ENCODE peak calls at places on chromosomes 1 and 21, in nine cellular contexts. D is fibroblast of lung; A is neural progenitor cell; X is psoas muscle; Z is testis; L is lung; B is CD8-positive, alpha-beta T cell; T is upper lobe of right lung; W is iPS DF 6.9. J is an unnamed sample.

GRCh38 chr1:50595874-50596273 is 172.6 kb upstream of the DMRTA2 start:
- DNase-seq in T (no peak), L (no peak), D (no peak), W (no peak), B (no peak), X (no peak), A (no peak), Z (no peak), J (no peak)

GRCh38 chr1:50278352-50278878 is 144.8 kb downstream of the DMRTA2 start:
- DNase-seq in W (no peak), D (no peak), Z (no peak), X (no peak), A (no peak), B (no peak), T (no peak), L (no peak), J (no peak)

GRCh38 chr1:10544239-10544638 is 69.5 kb downstream of the PEX14 start:
- DNase-seq in T (no peak), A (no peak), Z (no peak), D (no peak), X (no peak), W (no peak), B (no peak), L (no peak), J (no peak)

GRCh38 chr1:62823556-62823955 is 39.6 kb downstream of the ATG4C start:
- DNase-seq in B (no peak), X (no peak), D (peak), A (no peak), Z (no peak), L (no peak), T (no peak), W (no peak), J (no peak)

GRCh38 chr1:27716262-27716895 is 9.4 kb upstream of the FAM76A start:
- DNase-seq in A (no peak), Z (no peak), X (no peak), D (no peak), T (no peak), W (no peak), B (no peak), L (no peak), J (no peak)

GRCh38 chr1:46072975-46073374 is 59.5 kb downstream of the PIK3R3 start:
- DNase-seq in L (no peak), T (no peak), A (no peak), D (peak), Z (no peak), B (no peak), W (no peak), X (no peak), J (no peak)

GRCh38 chr1:39646232-39647081 is 7.0 kb upstream of the HEYL start:
- DNase-seq in X (peak), D (no peak), L (no peak), A (peak), T (peak), Z (peak), W (no peak), B (no peak), J (peak)

GRCh38 chr1:9942939-9943807 is at the start of the genes LZIC and NMNAT1:
- DNase-seq in A (peak), B (peak), X (peak), D (peak), L (peak), T (peak), W (peak), Z (peak), J (peak)

GRCh38 chr1:25875856-25876692 is 566 bp upstream of the PAQR7 start:
- DNase-seq in A (peak), W (no peak), X (no peak), L (no peak), Z (peak), D (no peak), B (peak), T (peak), J (no peak)

GRCh38 chr1:27656157-27656893 is 15.7 kb downstream of the IFI6 start:
- DNase-seq in L (peak), B (no peak), X (peak), Z (peak), W (no peak), A (peak), D (peak), T (peak), J (peak)

GRCh38 chr1:76262591-76262990 is 188.0 kb downstream of the ST6GALNAC3 start:
- DNase-seq in T (no peak), W (no peak), B (no peak), L (no peak), D (no peak), X (no peak), A (no peak), Z (no peak), J (no peak)

GRCh38 chr1:2529776-2530500 is at the start of gene HES5:
- DNase-seq in D (no peak), T (no peak), X (no peak), Z (no peak), B (no peak), W (no peak), L (no peak), A (peak), J (no peak)

GRCh38 chr1:213466578-213466977 is 415.5 kb downstream of the RPS6KC1 start:
- DNase-seq in W (no peak), X (no peak), B (no peak), D (peak), L (no peak), T (no peak), Z (no peak), A (no peak), J (no peak)

GRCh38 chr1:167752219-167752985 is 30.6 kb downstream of the MPZL1 start:
- DNase-seq in D (peak), Z (no peak), B (no peak), T (no peak), X (no peak), L (no peak), W (no peak), A (no peak), J (no peak)

GRCh38 chr1:20114021-20114648 is 5.2 kb downstream of the PLA2G2D start:
- DNase-seq in X (no peak), L (no peak), T (peak), W (no peak), Z (no peak), D (no peak), A (no peak), B (no peak), J (no peak)

DNA sequence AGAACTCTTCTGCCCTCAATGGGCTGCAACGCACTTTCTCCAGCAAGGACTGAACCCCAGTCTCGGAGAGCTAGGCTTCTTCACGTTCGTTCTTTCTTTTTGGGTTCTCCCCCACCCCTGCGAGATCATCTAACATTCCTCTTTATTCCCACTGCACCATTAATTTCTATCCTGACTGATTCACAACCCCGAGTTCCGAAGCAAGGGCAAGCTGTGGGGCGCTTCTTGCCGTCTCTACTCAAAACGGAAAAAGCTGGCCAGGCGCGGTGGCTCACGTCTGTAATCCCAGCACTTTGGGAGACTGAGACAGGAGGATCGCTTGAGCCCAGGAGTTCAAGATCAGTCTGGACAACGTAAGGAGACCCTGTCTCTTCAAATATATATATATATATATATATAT is 37.4 kb upstream of the BTG2 start:
- DNase-seq in L (no peak), T (no peak), W (no peak), D (no peak), X (no peak), A (no peak), B (no peak), Z (no peak), J (no peak)
- H3K27ac ChIP-seq in L (peak), T (peak), W (no peak), D (no peak), X (peak), A (no peak), B (peak), Z (peak), J (peak)

DNA sequence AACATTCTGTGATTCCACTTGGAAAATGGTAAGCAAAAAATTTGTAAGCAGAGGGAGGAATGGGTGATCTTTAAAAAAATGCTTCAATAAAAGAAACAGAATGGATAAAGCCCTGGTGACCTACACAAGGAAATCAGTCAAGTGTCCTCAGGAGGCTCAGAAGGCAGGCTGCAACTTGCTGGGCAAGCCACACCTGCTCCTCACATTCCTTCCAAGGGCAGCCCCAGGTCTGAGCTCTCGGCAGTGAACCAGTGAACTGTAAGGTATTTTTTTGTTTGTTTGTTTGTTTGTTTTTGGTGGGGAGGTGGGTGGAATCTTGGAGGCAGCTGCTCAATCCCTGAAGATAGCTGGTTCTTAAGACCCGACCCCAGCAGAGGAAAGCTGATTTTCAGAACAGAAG is 4.4 kb downstream of the TACSTD2 start:
- DNase-seq in B (no peak), D (no peak), L (peak), T (peak), X (no peak), A (no peak), Z (no peak), W (no peak), J (no peak)
- H3K4me3 ChIP-seq in B (no peak), D (no peak), L (no peak), T (no peak), X (no peak), A (no peak), Z (no peak), W (no peak), J (no peak)

GRCh38 chr1:208209896-208210589 is 34.1 kb downstream of the PLXNA2 start:
- DNase-seq in Z (no peak), W (no peak), T (no peak), A (no peak), L (no peak), B (no peak), X (no peak), D (no peak), J (no peak)
- H3K27ac ChIP-seq in Z (no peak), W (no peak), T (no peak), A (no peak), L (no peak), B (no peak), X (no peak), D (no peak), J (no peak)

GRCh38 chr1:243349128-243349527 is 93.3 kb downstream of the SDCCAG8 start:
- DNase-seq in L (no peak), Z (no peak), D (no peak), X (no peak), T (no peak), W (no peak), A (no peak), B (no peak), J (no peak)

GRCh38 chr1:243351347-243351746 is 95.5 kb downstream of the SDCCAG8 start:
- DNase-seq in X (no peak), T (no peak), L (no peak), D (no peak), Z (no peak), W (no peak), A (no peak), B (no peak), J (no peak)

GRCh38 chr1:243354511-243355153 is 98.8 kb downstream of the SDCCAG8 start:
- DNase-seq in X (no peak), D (peak), W (no peak), B (no peak), T (no peak), L (no peak), Z (no peak), A (no peak), J (no peak)
- H3K4me3 ChIP-seq in X (peak), D (peak), W (no peak), B (no peak), T (peak), L (no peak), Z (no peak), A (no peak), J (peak)

GRCh38 chr1:151011154-151011850 is 3.1 kb downstream of the PRUNE1 start:
- DNase-seq in T (no peak), A (no peak), B (no peak), W (no peak), Z (no peak), L (no peak), D (no peak), X (no peak), J (no peak)
- H3K27ac ChIP-seq in T (peak), A (no peak), B (no peak), W (no peak), Z (no peak), L (no peak), D (no peak), X (no peak), J (no peak)

DNA sequence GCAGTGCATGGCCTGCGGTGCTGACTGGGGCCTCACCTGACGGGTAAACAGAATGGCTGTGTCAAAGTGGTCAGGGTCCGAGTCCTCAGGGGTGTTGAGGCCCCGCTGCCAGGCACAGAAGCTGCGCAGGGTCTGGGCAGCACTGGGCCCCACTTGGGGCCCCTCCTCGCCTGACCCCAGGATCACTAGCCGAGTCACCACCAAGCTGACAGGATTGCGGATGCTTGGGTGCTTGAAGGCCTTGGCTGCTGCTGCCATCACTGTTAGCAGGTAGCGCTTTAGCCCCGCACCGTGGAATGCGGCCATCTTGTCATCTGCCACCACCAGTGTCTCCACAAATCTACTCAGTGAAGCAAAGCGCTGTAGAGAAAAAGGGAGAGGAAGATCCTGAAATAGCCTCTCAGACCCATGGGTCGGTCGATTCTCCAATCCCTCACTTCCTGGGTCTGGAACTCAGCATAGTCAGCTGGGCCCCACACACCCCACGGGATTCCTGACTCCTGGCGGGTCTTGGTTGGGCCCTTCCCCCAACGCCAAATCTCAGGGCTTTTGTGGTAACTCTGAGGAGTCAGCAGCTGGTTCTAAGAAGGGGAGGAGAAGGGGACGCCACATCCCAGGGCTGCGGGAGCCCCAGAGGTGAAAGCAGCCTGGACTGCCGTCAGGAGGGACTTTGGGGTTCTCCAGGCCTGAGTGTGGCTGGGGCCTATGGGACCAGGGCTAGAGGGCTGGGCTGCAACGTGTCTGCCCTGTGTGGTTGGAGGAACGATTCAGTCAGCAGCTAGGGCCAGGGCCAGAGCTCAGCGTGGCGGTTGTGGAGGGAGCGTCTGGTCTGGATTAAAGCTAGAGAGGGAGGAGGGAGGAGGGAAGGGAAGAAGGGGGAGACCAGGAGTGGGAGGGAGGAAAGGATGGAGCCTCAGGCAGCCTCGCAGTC is 2.1 kb downstream of the ADAMTS4 start:
- DNase-seq in T (no peak), D (peak), X (peak), Z (peak), L (no peak), A (peak), W (no peak), B (no peak), J (peak)
- H3K4me3 ChIP-seq in T (peak), D (peak), X (peak), Z (no peak), L (peak), A (peak), W (no peak), B (no peak), J (peak)

DNA sequence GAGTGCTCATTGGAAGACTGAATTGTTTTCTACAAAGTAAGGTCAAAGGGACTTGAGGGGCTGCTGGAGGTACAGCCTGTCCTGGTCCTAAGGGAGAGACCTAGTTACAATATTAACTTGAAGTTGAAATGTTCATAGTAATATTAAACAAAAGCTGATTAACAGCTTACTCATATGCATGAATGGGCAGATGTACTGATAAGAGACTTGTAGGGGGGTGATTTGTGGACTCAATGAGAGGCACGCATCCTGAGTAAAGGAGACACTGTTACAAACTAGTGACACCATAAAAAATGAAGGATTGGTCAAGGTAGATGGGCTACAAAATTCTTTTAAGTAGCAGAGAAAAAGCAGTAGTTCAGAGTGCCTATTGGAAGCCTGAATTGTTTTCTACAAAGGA is 2.7 kb downstream of the HSD11B1 start:
- DNase-seq in B (no peak), T (no peak), A (no peak), L (no peak), W (no peak), X (no peak), D (no peak), Z (no peak), J (no peak)
- H3K27ac ChIP-seq in B (no peak), T (no peak), A (no peak), L (no peak), W (no peak), X (no peak), D (no peak), Z (no peak), J (no peak)

GRCh38 chr1:89407355-89407754 is 43.5 kb downstream of the GBP6 start:
- DNase-seq in B (no peak), T (no peak), L (no peak), X (no peak), A (no peak), W (no peak), Z (no peak), D (no peak), J (no peak)
- H3K4me3 ChIP-seq in B (peak), T (peak), L (no peak), X (peak), A (no peak), W (no peak), Z (peak), D (peak), J (peak)

GRCh38 chr21:40845621-40846020 is 1.3 kb downstream of the DSCAM start:
- DNase-seq in A (no peak), L (no peak), Z (no peak), X (no peak), W (no peak), D (peak), B (no peak), T (no peak), J (no peak)

GRCh38 chr21:40850071-40850470 is 3.1 kb upstream of the DSCAM start:
- DNase-seq in D (no peak), B (no peak), T (no peak), L (no peak), X (no peak), Z (no peak), W (no peak), A (no peak), J (no peak)

GRCh38 chr21:40846566-40847411 is at the start of gene DSCAM:
- DNase-seq in X (no peak), A (peak), W (no peak), Z (peak), T (no peak), L (no peak), B (no peak), D (peak), J (no peak)

GRCh38 chr21:40846057-40846456 is 901 bp downstream of the DSCAM start:
- DNase-seq in T (no peak), W (no peak), X (no peak), B (no peak), D (no peak), A (no peak), L (no peak), Z (no peak), J (no peak)

DNA sequence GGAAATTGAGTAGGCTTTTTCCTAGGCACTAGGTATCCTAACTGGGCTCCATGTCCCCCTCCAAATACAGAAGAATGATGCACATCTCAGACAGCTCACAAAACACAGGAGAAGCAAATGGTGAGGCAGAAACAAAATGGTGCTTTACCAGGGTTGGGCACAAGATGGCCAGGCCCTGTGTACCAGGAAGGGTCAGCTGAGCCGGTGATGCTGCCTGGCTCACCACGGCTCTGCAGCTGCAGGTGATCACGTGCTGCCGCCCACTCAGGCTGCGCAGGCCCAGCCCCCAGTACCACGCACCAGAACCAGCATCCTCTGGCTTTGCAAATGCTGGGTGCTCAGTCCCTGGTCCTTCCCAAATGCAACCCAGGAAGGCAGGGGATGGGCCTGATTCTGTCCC is 998 bp upstream of the DSCAM start:
- DNase-seq in Z (no peak), X (no peak), W (no peak), A (peak), L (no peak), T (no peak), B (no peak), D (no peak), J (no peak)
- H3K27ac ChIP-seq in Z (no peak), X (no peak), W (no peak), A (no peak), L (no peak), T (no peak), B (no peak), D (no peak), J (no peak)

J was measured in uterus.